ENCODE peak calls at places on chromosomes 6 and 20, in six cellular contexts. M is GM04504, G is dorsolateral prefrontal cortex, P is amniotic stem cell, S is NCI-H2081, C is activated T-helper 1 cell treated with Interleukin-2 at 50 U/mL for 16 hours. R is an unnamed sample.

GRCh38 chr6:111793711-111794111 is 79.5 kb downstream of the FYN start:
- DNase-seq in C (peak), S (no peak), G (no peak), M (no peak), P (no peak), R (no peak)

GRCh38 chr6:49606696-49607390 is 29.8 kb downstream of the RHAG start:
- DNase-seq in S (peak), M (peak), G (no peak), C (no peak), P (peak), R (peak)

GRCh38 chr6:140711019-140711613 is 1336.7 kb upstream of the CITED2 start:
- DNase-seq in C (no peak), P (no peak), M (no peak), G (no peak), S (no peak), R (no peak)

GRCh38 chr20:63520594-63520938 is at the start of gene PPDPF:
- DNase-seq in M (peak), S (peak), P (peak), C (peak), G (peak), R (peak)

GRCh38 chr20:57211949-57212889 is 54.2 kb downstream of the BMP7 start:
- DNase-seq in P (peak), M (peak), C (no peak), G (peak), S (no peak), R (peak)

GRCh38 chr6:116008470-116009229 is 52.0 kb downstream of the FRK start:
- DNase-seq in S (no peak), P (peak), C (no peak), M (peak), G (no peak), R (peak)

GRCh38 chr6:25112207-25112874 is 166.8 kb upstream of the CARMIL1 start:
- DNase-seq in P (no peak), G (no peak), S (peak), M (no peak), C (no peak), R (peak)

GRCh38 chr6:163661271-163661671 is 246.8 kb downstream of the QKI start:
- DNase-seq in S (no peak), P (no peak), M (no peak), G (no peak), C (no peak), R (no peak)

GRCh38 chr6:1946583-1946982 is 298.8 kb downstream of the GMDS start:
- DNase-seq in C (no peak), G (no peak), M (no peak), P (no peak), S (no peak), R (no peak)

GRCh38 chr6:43702147-43702521 is 14.5 kb upstream of the MRPS18A start:
- DNase-seq in G (no peak), P (no peak), S (no peak), M (no peak), C (no peak), R (no peak)